ENCODE peak calls at places on chromosomes 2 and 18, in six cellular contexts. One of them, this sample, is unnamed.
A peak's percentile ranks its signal among the peaks of the same experiment; 100 is the strongest.

GRCh38 chr2:67366832-67367412 is 30.2 kb upstream of the ETAA1 start:
- DNase-seq in GM12878: no peak
- DNase-seq in K562: no peak
- DNase-seq in GM12892: no peak
- DNase-seq in HepG2: no peak
- DNase-seq in H1: no peak
- DNase-seq in this sample: no peak

GRCh38 chr2:3338360-3338759 is 39.3 kb downstream of the EIPR1 start:
- DNase-seq in GM12878: no peak
- DNase-seq in K562: no peak
- DNase-seq in GM12892: no peak
- DNase-seq in HepG2: no peak
- DNase-seq in H1: no peak
- DNase-seq in this sample: no peak

GRCh38 chr2:19504400-19505198 is 146.2 kb upstream of the OSR1 start:
- DNase-seq in GM12878: no peak
- DNase-seq in K562: no peak
- DNase-seq in GM12892: no peak
- DNase-seq in HepG2: peak; percentile 96
- DNase-seq in H1: no peak
- DNase-seq in this sample: no peak

GRCh38 chr2:216904554-216904953 is 44.7 kb upstream of the TNP1 start:
- DNase-seq in GM12878: no peak
- DNase-seq in K562: no peak
- DNase-seq in GM12892: no peak
- DNase-seq in HepG2: no peak
- DNase-seq in H1: no peak
- DNase-seq in this sample: no peak

GRCh38 chr2:238865015-238865719 is 17.3 kb downstream of the TWIST2 start:
- DNase-seq in GM12878: no peak
- DNase-seq in K562: no peak
- DNase-seq in GM12892: no peak
- DNase-seq in HepG2: no peak
- DNase-seq in H1: no peak
- DNase-seq in this sample: no peak

GRCh38 chr2:3208179-3208578 is 169.4 kb downstream of the EIPR1 start:
- DNase-seq in GM12878: no peak
- DNase-seq in K562: no peak
- DNase-seq in GM12892: no peak
- DNase-seq in HepG2: no peak
- DNase-seq in H1: no peak
- DNase-seq in this sample: no peak

GRCh38 chr2:170247333-170247732 is 69.4 kb downstream of the MYO3B start:
- DNase-seq in GM12878: no peak
- DNase-seq in K562: no peak
- DNase-seq in GM12892: no peak
- DNase-seq in HepG2: no peak
- DNase-seq in H1: no peak
- DNase-seq in this sample: no peak

GRCh38 chr2:129769402-129769991 is 210.0 kb upstream of the RAB6C start:
- DNase-seq in GM12878: no peak
- DNase-seq in K562: no peak
- DNase-seq in GM12892: no peak
- DNase-seq in HepG2: no peak
- DNase-seq in H1: no peak
- DNase-seq in this sample: no peak

GRCh38 chr2:124258481-124258880 is 233.4 kb downstream of the CNTNAP5 start:
- DNase-seq in GM12878: no peak
- DNase-seq in K562: no peak
- DNase-seq in GM12892: no peak
- DNase-seq in HepG2: no peak
- DNase-seq in H1: no peak
- DNase-seq in this sample: no peak

GRCh38 chr18:61635901-61636528 is 256.8 kb downstream of the RNF152 start:
- DNase-seq in GM12878: no peak
- DNase-seq in K562: peak; percentile 9
- DNase-seq in GM12892: no peak
- DNase-seq in HepG2: peak; percentile 18
- DNase-seq in H1: no peak
- DNase-seq in this sample: peak; percentile 20

GRCh38 chr2:161303535-161304050 is 4.6 kb upstream of the PSMD14 start:
- DNase-seq in GM12878: no peak
- DNase-seq in K562: no peak
- DNase-seq in GM12892: no peak
- DNase-seq in HepG2: no peak
- DNase-seq in H1: no peak
- DNase-seq in this sample: no peak

GRCh38 chr18:35132284-35132910 is 91.2 kb downstream of the MAPRE2 start:
- DNase-seq in GM12878: no peak
- DNase-seq in K562: no peak
- DNase-seq in GM12892: no peak
- DNase-seq in HepG2: no peak
- DNase-seq in H1: no peak
- DNase-seq in this sample: no peak

GRCh38 chr2:61011649-61012048 is 5.9 kb upstream of the PEX13 start:
- DNase-seq in GM12878: no peak
- DNase-seq in K562: no peak
- DNase-seq in GM12892: no peak
- DNase-seq in HepG2: no peak
- DNase-seq in H1: no peak
- DNase-seq in this sample: no peak

GRCh38 chr2:25879133-25879730 is 945 bp upstream of the ASXL2 start:
- DNase-seq in GM12878: no peak
- DNase-seq in K562: no peak
- DNase-seq in GM12892: no peak
- DNase-seq in HepG2: peak; percentile 96
- DNase-seq in H1: no peak
- DNase-seq in this sample: no peak

GRCh38 chr2:25878361-25879132 is at the start of gene ASXL2:
- DNase-seq in GM12878: peak; percentile 92
- DNase-seq in K562: peak; percentile 95
- DNase-seq in GM12892: peak; percentile 76
- DNase-seq in HepG2: peak; percentile 97
- DNase-seq in H1: peak; percentile 95
- DNase-seq in this sample: peak; percentile 83

GRCh38 chr2:25881759-25882158 is 3.5 kb upstream of the ASXL2 start:
- DNase-seq in GM12878: no peak
- DNase-seq in K562: no peak
- DNase-seq in GM12892: no peak
- DNase-seq in HepG2: no peak
- DNase-seq in H1: no peak
- DNase-seq in this sample: no peak

GRCh38 chr2:25872134-25872533 is 6.2 kb downstream of the ASXL2 start:
- DNase-seq in GM12878: no peak
- DNase-seq in K562: no peak
- DNase-seq in GM12892: no peak
- DNase-seq in HepG2: no peak
- DNase-seq in H1: no peak
- DNase-seq in this sample: no peak

GRCh38 chr2:25877431-25878360 is 591 bp downstream of the ASXL2 start:
- DNase-seq in GM12878: peak; percentile 40
- DNase-seq in K562: peak; percentile 66
- DNase-seq in GM12892: peak; percentile 46
- DNase-seq in HepG2: peak; percentile 76
- DNase-seq in H1: no peak
- DNase-seq in this sample: peak; percentile 37
- TF ChIP-seq POLR2A in GM12878: peak; percentile 3
- TF ChIP-seq POLR2A in K562: peak; percentile 83
- TF ChIP-seq POLR2A in GM12892: no peak
- TF ChIP-seq POLR2A in HepG2: no peak
- TF ChIP-seq POLR2A in H1: peak; percentile 35
- TF ChIP-seq POLR2A in this sample: no peak

DNA sequence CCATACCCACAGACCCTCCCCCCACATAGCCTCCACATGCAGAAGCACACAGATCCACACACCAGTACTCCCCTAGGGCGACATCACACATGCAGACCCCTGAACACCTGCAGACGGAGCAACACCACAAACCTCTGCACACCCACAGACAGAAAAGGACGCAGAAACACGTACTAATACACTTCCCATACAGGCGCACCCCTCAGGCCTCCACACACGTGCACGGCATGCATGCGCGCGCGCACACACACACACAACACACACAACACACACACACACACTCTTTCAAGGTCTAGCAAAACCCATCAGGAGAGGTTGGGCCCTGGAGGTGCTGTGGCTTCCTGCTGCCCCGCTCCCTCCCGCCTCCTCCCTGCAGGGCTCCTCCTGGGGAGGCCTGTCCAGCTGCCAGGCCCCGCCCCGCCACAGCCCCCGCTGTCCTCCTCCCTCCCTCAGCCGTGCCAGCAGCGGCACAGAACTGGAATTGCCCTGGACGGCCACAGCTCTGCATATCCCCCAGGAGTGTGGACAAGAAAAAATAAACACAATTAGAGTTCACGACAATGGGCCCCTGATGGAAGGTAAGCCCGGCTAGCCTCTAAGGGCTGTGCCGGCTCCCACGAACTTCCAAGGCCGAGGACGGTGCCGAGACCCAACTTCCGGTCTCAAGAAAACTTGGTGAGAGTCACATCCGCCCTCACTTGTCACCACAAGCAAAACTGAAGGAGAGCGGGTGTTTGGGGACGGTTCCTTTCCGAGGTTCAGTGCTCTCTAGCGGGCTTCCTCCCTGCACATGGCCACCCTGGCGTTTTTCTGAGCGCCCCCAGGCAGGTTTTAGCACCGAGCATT is 6.8 kb downstream of the ZFP36L2 start:
- DNase-seq in GM12878: peak; percentile 80
- DNase-seq in K562: peak; percentile 94
- DNase-seq in GM12892: peak; percentile 71
- DNase-seq in HepG2: peak; percentile 87
- DNase-seq in H1: no peak
- DNase-seq in this sample: peak; percentile 72
- TF ChIP-seq POLR2AphosphoS5 in GM12878: peak; percentile 89
- TF ChIP-seq POLR2AphosphoS5 in K562: peak; percentile 76
- TF ChIP-seq POLR2AphosphoS5 in GM12892: peak; percentile 85
- TF ChIP-seq POLR2AphosphoS5 in HepG2: peak; percentile 90
- TF ChIP-seq POLR2AphosphoS5 in H1: no peak
- TF ChIP-seq POLR2AphosphoS5 in this sample: peak; percentile 78

GRCh38 chr2:195535911-195536522 is 121.0 kb upstream of the SLC39A10 start:
- DNase-seq in GM12878: peak; percentile 92
- DNase-seq in K562: peak; percentile 49
- DNase-seq in GM12892: peak; percentile 25
- DNase-seq in HepG2: no peak
- DNase-seq in H1: no peak
- DNase-seq in this sample: peak; percentile 25

GRCh38 chr2:195532628-195533271 is 124.3 kb upstream of the SLC39A10 start:
- DNase-seq in GM12878: no peak
- DNase-seq in K562: peak; percentile 25
- DNase-seq in GM12892: no peak
- DNase-seq in HepG2: no peak
- DNase-seq in H1: no peak
- DNase-seq in this sample: no peak

GRCh38 chr2:195532255-195532627 is 124.8 kb upstream of the SLC39A10 start:
- DNase-seq in GM12878: no peak
- DNase-seq in K562: no peak
- DNase-seq in GM12892: no peak
- DNase-seq in HepG2: no peak
- DNase-seq in H1: no peak
- DNase-seq in this sample: no peak

GRCh38 chr2:195531754-195532153 is 125.3 kb upstream of the SLC39A10 start:
- DNase-seq in GM12878: no peak
- DNase-seq in K562: no peak
- DNase-seq in GM12892: no peak
- DNase-seq in HepG2: no peak
- DNase-seq in H1: no peak
- DNase-seq in this sample: no peak

DNA sequence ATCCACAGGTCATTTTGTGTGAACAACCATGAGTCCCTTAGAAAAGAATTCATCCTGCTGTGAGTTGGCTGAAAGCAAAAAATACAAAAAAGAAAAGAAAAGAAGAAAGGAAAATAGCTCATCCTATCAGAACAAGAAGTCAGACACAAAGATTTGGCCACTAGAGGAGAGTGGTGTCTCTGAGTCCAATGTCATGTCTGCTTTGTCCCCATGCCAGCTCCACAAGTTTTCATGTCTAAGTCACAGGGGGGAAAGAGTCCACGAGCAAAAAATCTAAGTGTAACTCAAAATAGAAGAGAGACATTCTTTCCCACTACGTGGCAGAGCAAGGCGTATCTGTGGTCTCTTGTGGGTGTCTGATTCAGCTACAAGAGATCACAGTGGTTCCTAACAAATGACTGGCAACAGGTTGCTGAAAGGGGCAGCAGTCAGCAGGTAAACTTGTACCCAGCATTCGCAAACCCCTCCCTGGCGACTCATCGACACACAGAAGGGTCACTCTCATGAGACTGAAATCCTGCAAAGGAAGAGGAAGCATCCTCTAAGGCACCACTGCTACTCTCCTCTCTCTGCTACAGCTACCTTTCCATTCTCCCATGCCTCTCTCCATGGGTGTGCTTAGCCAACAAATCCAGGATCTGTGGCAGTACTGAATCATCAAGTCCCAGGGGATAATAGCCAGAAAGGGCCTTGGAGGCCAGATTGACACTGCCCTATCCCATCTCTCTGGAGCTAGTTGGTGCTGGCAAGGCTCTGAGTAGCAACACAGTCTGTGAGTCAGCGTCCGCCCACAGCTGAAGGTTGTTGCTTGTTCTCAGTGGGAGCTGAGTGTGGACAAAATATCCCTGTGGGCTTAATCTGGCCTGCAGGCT is 123.0 kb upstream of the SLC39A10 start:
- DNase-seq in GM12878: no peak
- DNase-seq in K562: peak; percentile 21
- DNase-seq in GM12892: no peak
- DNase-seq in HepG2: no peak
- DNase-seq in H1: no peak
- DNase-seq in this sample: no peak
- TF ChIP-seq TAF1 in GM12878: no peak
- TF ChIP-seq TAF1 in K562: no peak
- TF ChIP-seq TAF1 in GM12892: no peak
- TF ChIP-seq TAF1 in HepG2: no peak
- TF ChIP-seq TAF1 in H1: no peak
- TF ChIP-seq TAF1 in this sample: no peak

DNA sequence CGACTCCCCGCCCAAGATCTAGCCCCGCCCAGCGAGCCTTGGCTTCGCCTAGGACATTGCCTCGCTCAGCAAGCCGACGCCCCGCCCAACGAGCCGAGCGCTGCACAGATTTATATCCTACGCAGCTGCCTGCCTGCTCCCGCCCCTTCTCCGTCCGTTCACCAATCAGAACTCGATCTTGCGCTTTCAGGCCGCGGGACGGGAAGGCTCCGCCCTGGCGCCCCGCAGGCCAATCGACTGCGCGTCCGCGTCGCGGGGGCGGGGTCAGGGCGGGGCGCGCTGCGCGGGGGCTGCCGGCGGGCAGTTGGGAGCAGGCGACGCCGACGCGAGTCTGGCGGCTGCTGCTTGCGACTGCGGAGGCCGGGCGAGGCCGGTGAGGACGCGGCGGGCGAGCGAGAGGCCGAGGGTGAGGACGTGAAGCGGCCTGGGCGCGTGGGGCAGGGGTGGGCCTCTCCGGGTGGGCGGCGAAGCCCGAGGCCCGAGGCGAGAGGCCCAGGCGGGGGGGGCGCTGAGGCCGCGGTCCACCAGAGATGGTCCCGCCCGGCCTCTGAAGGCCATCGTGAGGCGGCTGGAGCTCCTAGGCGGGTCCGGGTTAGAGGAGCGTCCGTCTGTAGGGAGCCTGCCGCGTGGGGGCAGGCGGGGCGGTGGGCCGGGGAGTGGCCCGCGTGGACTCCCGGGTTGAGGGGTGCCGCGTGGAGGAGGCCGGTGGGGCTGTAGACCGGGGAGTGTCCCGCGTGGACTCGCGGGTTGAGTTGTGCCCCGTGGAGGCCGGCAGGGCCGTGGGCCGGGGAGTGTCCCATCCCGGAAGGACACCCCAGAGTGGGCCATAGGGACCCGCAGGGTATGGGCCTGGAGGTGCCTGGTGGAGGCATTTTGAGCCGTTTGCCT is at the start of gene FARP2:
- DNase-seq in GM12878: peak; percentile 90
- DNase-seq in K562: peak; percentile 91
- DNase-seq in GM12892: peak; percentile 66
- DNase-seq in HepG2: peak; percentile 98
- DNase-seq in H1: peak; percentile 97
- DNase-seq in this sample: peak; percentile 74
- TF ChIP-seq POLR2A in GM12878: peak; percentile 97
- TF ChIP-seq POLR2A in K562: peak; percentile 67
- TF ChIP-seq POLR2A in GM12892: peak; percentile 95
- TF ChIP-seq POLR2A in HepG2: peak; percentile 95
- TF ChIP-seq POLR2A in H1: peak; percentile 87
- TF ChIP-seq POLR2A in this sample: peak; percentile 76